ENCODE peak calls at places on chromosomes 13 and 19, in seven cellular contexts. O is fibroblast of lung, I is AG10803, T is heart left ventricle, B is mammary epithelial cell, D is heart right ventricle, L is kidney. W is an unnamed sample.

GRCh38 chr13:46184277-46184699 is 2.3 kb upstream of the LCP1 start:
- DNase-seq in L (no peak), B (no peak), D (peak), T (no peak), O (no peak), I (no peak), W (no peak)

GRCh38 chr13:45851171-45851889 is at the start of gene SIAH3:
- DNase-seq in T (no peak), D (no peak), I (no peak), O (peak), B (peak), L (no peak), W (no peak)

GRCh38 chr19:57002195-57002601 is 117.6 kb upstream of the USP29 start:
- DNase-seq in T (no peak), D (no peak), L (no peak), I (no peak), B (no peak), O (no peak), W (no peak)

GRCh38 chr19:31897292-31897691 is 448.1 kb upstream of the ZNF507 start:
- DNase-seq in T (no peak), I (no peak), D (no peak), L (no peak), O (no peak), B (no peak), W (no peak)

GRCh38 chr19:23783634-23784033 is 24.9 kb upstream of the ZNF681 start:
- DNase-seq in O (no peak), I (no peak), L (no peak), T (no peak), B (no peak), D (no peak), W (no peak)

GRCh38 chr19:42091300-42092266 is 15.6 kb downstream of the ZNF574 start:
- DNase-seq in O (no peak), T (no peak), L (no peak), I (peak), B (peak), D (no peak), W (no peak)

GRCh38 chr19:12527034-12527836 is 24.0 kb downstream of the ZNF564 start:
- DNase-seq in O (peak), B (peak), L (no peak), D (no peak), I (peak), T (no peak), W (no peak)

GRCh38 chr13:64338671-64339070 is 2891.5 kb downstream of the PCDH9 start:
- DNase-seq in B (no peak), T (no peak), L (no peak), D (no peak), I (no peak), O (no peak), W (no peak)

GRCh38 chr19:53878786-53879144 is 3.2 kb upstream of the PRKCG start:
- DNase-seq in O (peak), B (no peak), L (no peak), I (no peak), T (no peak), D (no peak), W (no peak)

GRCh38 chr13:81664872-81665271 is 1323.9 kb upstream of the SPRY2 start:
- DNase-seq in T (no peak), D (no peak), B (no peak), I (no peak), L (no peak), O (no peak), W (no peak)

GRCh38 chr13:54750521-54750920 is 1721.9 kb downstream of the OLFM4 start:
- DNase-seq in B (no peak), L (no peak), I (no peak), T (no peak), O (no peak), D (no peak), W (no peak)

GRCh38 chr13:27170221-27170520 is 1.4 kb downstream of the USP12 start:
- DNase-seq in D (no peak), I (peak), B (peak), O (peak), L (no peak), T (no peak), W (no peak)

GRCh38 chr13:82747948-82748347 is 1134.3 kb downstream of the SLITRK1 start:
- DNase-seq in L (no peak), T (no peak), I (peak), D (no peak), O (peak), B (no peak), W (no peak)

GRCh38 chr19:53507523-53508442 is 30.2 kb upstream of the ZNF331 start:
- DNase-seq in D (no peak), T (no peak), B (no peak), I (no peak), L (no peak), O (no peak), W (no peak)

GRCh38 chr19:42280761-42281174 is 11.7 kb downstream of the CIC start:
- DNase-seq in O (peak), L (peak), B (no peak), D (peak), T (peak), I (peak), W (peak)

GRCh38 chr13:20526664-20527063 is 1.0 kb upstream of the CRYL1 start:
- DNase-seq in B (no peak), L (no peak), I (peak), D (no peak), T (no peak), O (peak), W (no peak)

GRCh38 chr19:42480335-42481095 is 37.8 kb upstream of the CXCL17 start:
- DNase-seq in D (no peak), I (peak), T (no peak), O (peak), B (no peak), L (no peak), W (no peak)

GRCh38 chr13:24264976-24265375 is 44.4 kb upstream of the C1QTNF9 start:
- DNase-seq in L (no peak), B (peak), I (no peak), O (no peak), T (no peak), D (no peak), W (no peak)

GRCh38 chr19:4130635-4131438 is 6.9 kb upstream of the MAP2K2 start:
- DNase-seq in D (no peak), I (peak), T (no peak), B (peak), L (no peak), O (peak), W (no peak)

DNA sequence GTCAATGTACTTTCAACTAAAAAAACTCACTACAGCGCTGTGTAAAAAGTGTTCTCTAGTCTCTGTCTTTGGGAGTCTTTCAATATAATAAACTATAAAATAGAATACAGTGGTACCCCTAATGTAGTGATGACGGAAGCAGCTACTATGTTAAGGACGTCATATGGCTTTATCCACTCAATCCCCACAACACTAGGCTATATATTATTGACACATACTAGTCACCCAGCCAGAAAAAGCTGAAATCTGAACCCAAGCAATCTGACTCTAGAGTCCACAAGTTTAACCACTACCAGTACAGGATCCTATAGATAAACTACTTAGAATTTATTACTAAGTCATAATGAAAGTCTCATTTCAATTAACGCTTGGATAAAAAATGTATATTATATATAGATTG is 48.3 kb downstream of the ELF1 start:
- DNase-seq in O (no peak), D (no peak), I (no peak), T (no peak), B (no peak), L (no peak), W (no peak)
- H3K4me3 ChIP-seq in O (no peak), D (no peak), I (no peak), T (no peak), B (no peak), L (no peak), W (no peak)

GRCh38 chr13:112690242-112690943 is 555 bp downstream of the ATP11A start:
- DNase-seq in T (peak), I (peak), B (peak), O (peak), D (peak), L (peak), W (peak)

GRCh38 chr13:112689498-112690241 is at the start of gene ATP11A:
- DNase-seq in I (peak), T (peak), L (peak), O (peak), D (peak), B (peak), W (peak)

GRCh38 chr13:112692104-112692503 is 2.3 kb downstream of the ATP11A start:
- DNase-seq in D (no peak), B (no peak), L (peak), I (no peak), O (no peak), T (no peak), W (peak)

GRCh38 chr13:112693831-112694497 is 4.1 kb downstream of the ATP11A start:
- DNase-seq in O (peak), B (peak), D (peak), T (peak), I (peak), L (peak), W (peak)

DNA sequence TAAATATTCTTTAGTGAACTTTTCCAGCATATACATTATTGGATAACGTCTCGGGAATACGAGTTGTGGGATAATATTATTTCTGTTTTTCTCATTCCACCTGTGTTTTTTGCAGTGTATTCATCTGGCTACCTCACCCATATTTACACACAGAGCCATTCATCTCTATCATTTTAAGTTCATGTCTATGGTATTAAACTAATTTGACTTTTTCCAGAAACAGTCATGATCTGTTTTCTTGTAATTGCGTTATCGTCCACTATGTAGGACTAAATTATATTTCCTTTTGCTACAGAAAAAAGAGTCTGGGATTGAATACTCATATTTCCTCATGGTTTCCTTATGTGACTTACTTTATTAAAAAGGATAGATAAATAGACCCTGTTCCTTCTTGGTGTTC is 2.7 kb downstream of the ATP11A start:
- DNase-seq in T (no peak), L (no peak), O (no peak), B (no peak), I (no peak), D (no peak), W (no peak)
- H3K4me3 ChIP-seq in T (peak), L (peak), O (no peak), B (no peak), I (no peak), D (no peak), W (no peak)

GRCh38 chr13:42873081-42873480 is 91.7 kb downstream of the FAM216B start:
- DNase-seq in D (no peak), L (no peak), O (no peak), T (no peak), I (peak), B (no peak), W (no peak)
- H3K4me3 ChIP-seq in D (no peak), L (no peak), O (no peak), T (no peak), I (no peak), B (no peak), W (no peak)

GRCh38 chr19:46428278-46429141 is at the start of gene PNMA8C:
- DNase-seq in I (peak), T (peak), D (peak), B (no peak), L (peak), O (peak), W (peak)
- H3K4me3 ChIP-seq in I (peak), T (peak), D (peak), B (no peak), L (peak), O (peak), W (peak)

GRCh38 chr19:1651548-1652394 is 644 bp downstream of the TCF3 start:
- DNase-seq in D (no peak), B (peak), I (peak), T (peak), L (peak), O (peak), W (peak)
- H3K4me3 ChIP-seq in D (peak), B (peak), I (peak), T (peak), L (peak), O (peak), W (peak)

GRCh38 chr13:40470665-40471064 is 195.8 kb downstream of the FOXO1 start:
- DNase-seq in B (no peak), D (peak), L (no peak), T (no peak), O (no peak), I (peak), W (no peak)
- H3K4me3 ChIP-seq in B (no peak), D (no peak), L (no peak), T (no peak), O (no peak), I (no peak), W (no peak)

DNA sequence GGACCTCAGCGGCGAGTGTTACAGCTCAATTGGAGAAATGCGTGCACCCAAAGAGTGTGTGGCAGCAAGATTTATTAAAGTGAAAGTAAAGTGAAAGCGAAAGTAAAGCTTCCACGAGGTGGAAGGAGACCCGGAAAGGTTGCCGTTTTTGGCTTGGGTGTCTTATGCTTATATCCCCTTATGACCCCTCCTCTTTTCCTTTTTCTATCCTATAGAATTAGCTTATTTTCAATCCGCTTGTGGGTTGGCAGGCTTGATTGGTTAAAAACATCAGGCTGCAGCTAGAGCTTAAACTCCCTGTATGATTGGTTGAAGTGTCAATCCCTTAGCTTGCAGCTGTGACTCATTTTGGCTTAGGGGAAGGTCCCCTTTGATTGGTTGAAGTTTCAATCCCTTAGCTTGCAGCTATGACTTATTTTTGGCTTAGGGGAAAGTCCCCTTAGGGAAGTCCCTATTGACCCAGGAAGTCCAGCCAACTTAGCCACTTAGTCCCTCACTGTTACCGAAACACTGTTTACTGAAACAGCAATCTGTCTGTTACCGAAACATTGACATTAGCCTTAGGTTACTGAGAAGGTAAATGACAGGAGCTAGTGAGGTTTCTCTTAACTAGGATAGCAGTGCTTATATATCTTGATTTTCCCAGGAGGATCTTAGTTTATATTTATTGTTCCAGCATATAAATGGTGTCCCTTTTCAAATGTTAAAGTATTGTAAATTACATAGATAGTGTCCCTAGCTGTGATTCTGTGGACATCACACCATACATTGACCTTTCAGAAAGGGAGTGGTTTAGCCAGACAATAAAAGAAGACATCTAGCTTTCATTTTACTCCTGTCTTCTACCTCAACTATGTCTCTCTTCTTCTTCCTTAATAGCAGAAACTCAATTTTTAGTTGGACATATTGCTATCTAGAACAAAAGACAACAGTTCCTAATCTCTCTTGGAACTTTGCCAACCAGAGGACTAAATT is 575.8 kb downstream of the DACH1 start:
- DNase-seq in T (peak), D (peak), L (no peak), O (peak), B (peak), I (peak), W (no peak)
- H3K4me3 ChIP-seq in T (peak), D (peak), L (peak), O (no peak), B (peak), I (peak), W (peak)

GRCh38 chr13:33278923-33279322 is 6.6 kb downstream of the STARD13 start:
- DNase-seq in O (no peak), L (no peak), D (no peak), T (no peak), B (no peak), I (no peak), W (no peak)
- H3K4me3 ChIP-seq in O (no peak), L (no peak), D (no peak), T (no peak), B (no peak), I (no peak), W (no peak)

GRCh38 chr13:73957889-73958288 is 176.3 kb downstream of the KLF12 start:
- DNase-seq in T (no peak), O (no peak), I (no peak), L (no peak), D (no peak), B (no peak), W (no peak)

GRCh38 chr13:73962284-73962683 is 171.9 kb downstream of the KLF12 start:
- DNase-seq in D (no peak), O (no peak), B (no peak), I (no peak), T (no peak), L (no peak), W (no peak)

GRCh38 chr13:73960474-73960873 is 173.7 kb downstream of the KLF12 start:
- DNase-seq in I (no peak), T (no peak), O (no peak), D (no peak), B (no peak), L (no peak), W (no peak)

GRCh38 chr13:73958657-73959397 is 175.4 kb downstream of the KLF12 start:
- DNase-seq in L (no peak), O (no peak), T (no peak), B (peak), I (no peak), D (no peak), W (no peak)

GRCh38 chr13:73961181-73961580 is 173.0 kb downstream of the KLF12 start:
- DNase-seq in D (no peak), O (no peak), T (no peak), L (no peak), B (no peak), I (no peak), W (no peak)
- H3K4me3 ChIP-seq in D (no peak), O (no peak), T (no peak), L (no peak), B (no peak), I (no peak), W (no peak)

GRCh38 chr19:21314676-21315075 is 14.5 kb downstream of the ZNF708 start:
- DNase-seq in D (no peak), T (no peak), O (peak), I (no peak), L (no peak), B (no peak), W (no peak)
- H3K4me3 ChIP-seq in D (no peak), T (no peak), O (no peak), I (no peak), L (no peak), B (no peak), W (no peak)

W was measured in aorta.